ENCODE peak calls at places on chromosomes 6 and 20, in ten cellular contexts. E, D, Z, H, B, W, T, S, X and O are unnamed samples.

GRCh38 chr6:132752255-132752654 is 5.4 kb downstream of the VNN2 start:
- DNase-seq in E (no peak), D (no peak), Z (no peak), H (no peak), B (no peak), W (no peak), T (no peak), S (no peak), X (no peak), O (no peak)

GRCh38 chr20:9200620-9201019 is 131.7 kb downstream of the PLCB4 start:
- DNase-seq in E (no peak), D (peak; percentile 68), Z (no peak), H (no peak), B (no peak), W (no peak), T (no peak), S (no peak), X (no peak), O (no peak)

GRCh38 chr6:11050735-11051134 is 6.6 kb upstream of the ELOVL2 start:
- DNase-seq in E (no peak), D (peak; percentile 72), Z (peak; percentile 42), H (no peak), B (no peak), W (peak; percentile 47), T (no peak), S (no peak), X (no peak), O (no peak)

GRCh38 chr6:4091926-4092325 is 13.0 kb upstream of the FAM217A start:
- DNase-seq in E (no peak), D (no peak), Z (no peak), H (no peak), B (no peak), W (no peak), T (peak; percentile 57), S (no peak), X (no peak), O (no peak)

GRCh38 chr20:63361507-63362425 is 617 bp upstream of the CHRNA4 start:
- DNase-seq in E (no peak), D (no peak), Z (no peak), H (no peak), B (no peak), W (no peak), T (no peak), S (peak; percentile 77), X (no peak), O (no peak)

GRCh38 chr20:24109537-24109936 is 121.0 kb upstream of the GGTLC1 start:
- DNase-seq in E (no peak), D (no peak), Z (no peak), H (no peak), B (no peak), W (no peak), T (no peak), S (no peak), X (no peak), O (peak; percentile 75)

GRCh38 chr6:147201885-147202515 is 2.2 kb upstream of the STXBP5 start:
- DNase-seq in E (no peak), D (peak; percentile 21), Z (no peak), H (no peak), B (no peak), W (no peak), T (peak; percentile 31), S (peak; percentile 68), X (no peak), O (peak; percentile 55)

GRCh38 chr20:48995599-48995998 is 50.5 kb upstream of the CSE1L start:
- DNase-seq in E (no peak), D (no peak), Z (no peak), H (no peak), B (no peak), W (no peak), T (no peak), S (no peak), X (no peak), O (no peak)

GRCh38 chr20:1087311-1087710 is 31.1 kb upstream of the PSMF1 start:
- DNase-seq in E (no peak), D (no peak), Z (no peak), H (no peak), B (no peak), W (no peak), T (no peak), S (no peak), X (no peak), O (peak; percentile 10)

GRCh38 chr20:3685341-3685740 is 3.5 kb upstream of the ADAM33 start:
- DNase-seq in E (no peak), D (peak; percentile 53), Z (no peak), H (no peak), B (no peak), W (no peak), T (no peak), S (no peak), X (no peak), O (no peak)

GRCh38 chr20:17491488-17491887 is 39.7 kb downstream of the BFSP1 start:
- DNase-seq in E (peak; percentile 22), D (no peak), Z (no peak), H (peak; percentile 37), B (peak; percentile 2), W (no peak), T (no peak), S (peak; percentile 7), X (no peak), O (no peak)

GRCh38 chr6:684831-685636 is 7.9 kb downstream of the EXOC2 start:
- DNase-seq in E (no peak), D (peak; percentile 63), Z (peak; percentile 12), H (no peak), B (no peak), W (no peak), T (no peak), S (no peak), X (no peak), O (peak; percentile 86)

GRCh38 chr6:11043552-11043960 is 549 bp downstream of the ELOVL2 start:
- DNase-seq in E (no peak), D (no peak), Z (no peak), H (no peak), B (no peak), W (no peak), T (no peak), S (peak; percentile 71), X (no peak), O (no peak)

GRCh38 chr6:90062051-90062450 is 167.8 kb downstream of the GJA10 start:
- DNase-seq in E (no peak), D (no peak), Z (no peak), H (no peak), B (no peak), W (no peak), T (no peak), S (no peak), X (no peak), O (no peak)

GRCh38 chr20:51500311-51500710 is 42.2 kb downstream of the NFATC2 start:
- DNase-seq in E (no peak), D (no peak), Z (no peak), H (peak; percentile 21), B (peak; percentile 22), W (peak; percentile 95), T (no peak), S (peak; percentile 31), X (no peak), O (peak; percentile 75)

GRCh38 chr6:14658909-14659561 is 541.5 kb downstream of the CD83 start:
- DNase-seq in E (no peak), D (peak; percentile 83), Z (no peak), H (no peak), B (no peak), W (peak; percentile 77), T (no peak), S (peak; percentile 68), X (no peak), O (no peak)

GRCh38 chr6:167124753-167125152 is 1.9 kb downstream of the CCR6 start:
- DNase-seq in E (no peak), D (no peak), Z (no peak), H (no peak), B (no peak), W (no peak), T (no peak), S (no peak), X (no peak), O (no peak)

GRCh38 chr6:152170702-152171667 is 363.5 kb downstream of the ESR1 start:
- DNase-seq in E (no peak), D (peak; percentile 75), Z (no peak), H (no peak), B (no peak), W (no peak), T (no peak), S (no peak), X (peak; percentile 21), O (peak; percentile 93)

DNA sequence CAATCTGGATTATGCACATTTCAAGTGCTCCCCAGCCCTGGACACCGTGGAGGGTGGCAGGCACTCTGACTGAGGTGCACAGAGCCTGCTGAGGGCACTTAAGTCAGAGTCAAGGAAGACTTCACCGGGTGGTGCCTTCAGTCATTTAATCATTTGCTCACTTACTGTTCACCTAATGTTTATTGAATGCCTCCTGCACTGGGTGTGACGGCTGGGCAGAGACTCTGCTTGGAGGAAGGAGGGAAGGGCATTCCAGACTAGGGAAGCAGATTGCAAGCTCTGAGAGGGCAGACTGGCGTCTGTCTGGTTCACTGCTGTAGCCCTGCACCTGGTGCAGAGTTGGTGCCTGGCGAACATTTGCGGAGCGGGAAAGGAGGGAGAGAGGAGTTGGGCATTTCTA is 54.2 kb upstream of the FAM83D start:
- DNase-seq in E (no peak), D (no peak), Z (no peak), H (no peak), B (no peak), W (no peak), T (no peak), S (no peak), X (no peak), O (no peak)
- H3K4me3 ChIP-seq in E (no peak overlapping the region), D (no peak overlapping the region), Z (no peak overlapping the region), H (no peak overlapping the region), B (no peak overlapping the region), W (no peak overlapping the region), T (no peak overlapping the region), S (no peak overlapping the region), X (no peak overlapping the region), O (peak overlapping the region; percentile 50)

GRCh38 chr6:101393291-101394251 is at the start of gene GRIK2:
- DNase-seq in E (no peak), D (peak; percentile 47), Z (no peak), H (no peak), B (no peak), W (no peak), T (peak; percentile 38), S (peak; percentile 89), X (no peak), O (peak; percentile 23)
- TF ChIP-seq CTCF in E (peak; percentile 8), D (peak; percentile 47), Z (peak; percentile 43), H (no peak), B (no peak), W (no peak), T (no peak), S (peak; percentile 63), X (peak; percentile 54), O (no peak)

GRCh38 chr6:39614393-39614792 is 110.8 kb downstream of the KIF6 start:
- DNase-seq in E (no peak), D (no peak), Z (peak; percentile 26), H (no peak), B (no peak), W (no peak), T (no peak), S (no peak), X (no peak), O (no peak)
- H3K4me3 ChIP-seq in E (no peak overlapping the region), D (no peak overlapping the region), Z (no peak overlapping the region), H (no peak overlapping the region), B (no peak overlapping the region), W (no peak overlapping the region), T (no peak overlapping the region), S (no peak overlapping the region), X (no peak overlapping the region), O (no peak overlapping the region)

GRCh38 chr20:10649080-10649816 is 24.6 kb downstream of the JAG1 start:
- DNase-seq in E (no peak), D (no peak), Z (no peak), H (no peak), B (peak; percentile 40), W (no peak), T (no peak), S (no peak), X (no peak), O (peak; percentile 35)
- TF ChIP-seq CTCF in E (no peak), D (no peak), Z (no peak), H (no peak), B (no peak), W (no peak), T (no peak), S (no peak), X (no peak), O (no peak)